ENCODE peak calls at places on chromosomes 11 and 22, in nine cellular contexts. M is testis, X is transverse colon, Z is kidney, S is aorta, I is fibroblast of lung, V is esophagus muscularis mucosa, K is heart right ventricle, H is coronary artery. E is an unnamed sample.

GRCh38 chr22:37254206-37254866 is 10.3 kb upstream of the RAC2 start:
- DNase-seq in S (peak), H (no peak), I (peak), X (no peak), V (no peak), K (no peak), Z (no peak), M (no peak), E (no peak)

GRCh38 chr22:45425531-45426265 is 12.2 kb downstream of the RIBC2 start:
- DNase-seq in H (peak), K (no peak), V (no peak), I (no peak), X (no peak), M (peak), Z (peak), S (peak), E (no peak)

GRCh38 chr11:16613401-16614381 is 124.8 kb upstream of the C11orf58 start:
- DNase-seq in H (peak), M (peak), Z (peak), V (no peak), K (peak), I (peak), S (peak), X (peak), E (peak)

GRCh38 chr11:107472966-107473365 is 15.3 kb upstream of the CWF19L2 start:
- DNase-seq in Z (no peak), I (no peak), X (no peak), S (no peak), H (no peak), M (no peak), K (no peak), V (no peak), E (no peak)

GRCh38 chr11:826836-827145 is 928 bp upstream of the CRACR2B start:
- DNase-seq in K (no peak), Z (no peak), S (no peak), H (no peak), V (no peak), M (no peak), X (no peak), I (no peak), E (no peak)

GRCh38 chr22:16777284-16777924 is 47.8 kb downstream of the XKR3 start:
- DNase-seq in Z (no peak), V (no peak), I (no peak), M (no peak), S (no peak), X (no peak), K (no peak), H (no peak), E (no peak)

GRCh38 chr11:57249384-57250319 is 12.6 kb upstream of the APLNR start:
- DNase-seq in V (no peak), I (peak), S (peak), Z (peak), M (peak), K (peak), X (peak), H (no peak), E (no peak)

GRCh38 chr11:44524751-44525171 is 40.7 kb upstream of the CD82 start:
- DNase-seq in K (no peak), H (no peak), M (no peak), I (no peak), S (peak), X (no peak), Z (no peak), V (no peak), E (no peak)

GRCh38 chr22:24996420-24996952 is 44.0 kb downstream of the KIAA1671 start:
- DNase-seq in K (no peak), I (peak), H (no peak), V (no peak), S (no peak), M (no peak), Z (no peak), X (peak), E (peak)

GRCh38 chr11:117720061-117720511 is 76.9 kb downstream of the DSCAML1 start:
- DNase-seq in X (no peak), I (no peak), V (no peak), H (no peak), S (no peak), M (no peak), K (no peak), Z (no peak), E (no peak)

GRCh38 chr11:120034176-120034575 is 103.7 kb downstream of the TRIM29 start:
- DNase-seq in Z (no peak), K (no peak), M (no peak), S (no peak), V (no peak), X (no peak), I (no peak), H (peak), E (no peak)

GRCh38 chr11:36509694-36510566 is at the start of gene TRAF6:
- DNase-seq in V (peak), I (peak), Z (peak), M (peak), K (peak), X (peak), H (peak), S (peak), E (peak)

GRCh38 chr11:107848345-107848744 is 10.2 kb downstream of the SLC35F2 start:
- DNase-seq in I (no peak), Z (no peak), S (no peak), X (no peak), M (no peak), H (no peak), V (no peak), K (no peak), E (no peak)

GRCh38 chr11:100151944-100152343 is 535.1 kb upstream of the ARHGAP42 start:
- DNase-seq in S (no peak), H (no peak), V (no peak), K (no peak), M (no peak), X (no peak), I (no peak), Z (peak), E (peak)

GRCh38 chr11:22711880-22712279 is 45.5 kb downstream of the GAS2 start:
- DNase-seq in K (no peak), V (no peak), S (no peak), M (no peak), X (peak), I (no peak), H (no peak), Z (no peak), E (no peak)
- H3K27ac ChIP-seq in K (no peak), V (no peak), S (no peak), M (no peak), X (no peak), I (no peak), H (no peak), Z (no peak), E (no peak)

GRCh38 chr11:46600162-46600561 is 6.3 kb upstream of the AMBRA1 start:
- DNase-seq in K (no peak), M (no peak), S (no peak), H (no peak), I (no peak), X (no peak), Z (no peak), V (no peak), E (no peak)
- H3K27ac ChIP-seq in K (peak), M (no peak), S (no peak), H (peak), I (no peak), X (peak), Z (no peak), V (peak), E (peak)

DNA sequence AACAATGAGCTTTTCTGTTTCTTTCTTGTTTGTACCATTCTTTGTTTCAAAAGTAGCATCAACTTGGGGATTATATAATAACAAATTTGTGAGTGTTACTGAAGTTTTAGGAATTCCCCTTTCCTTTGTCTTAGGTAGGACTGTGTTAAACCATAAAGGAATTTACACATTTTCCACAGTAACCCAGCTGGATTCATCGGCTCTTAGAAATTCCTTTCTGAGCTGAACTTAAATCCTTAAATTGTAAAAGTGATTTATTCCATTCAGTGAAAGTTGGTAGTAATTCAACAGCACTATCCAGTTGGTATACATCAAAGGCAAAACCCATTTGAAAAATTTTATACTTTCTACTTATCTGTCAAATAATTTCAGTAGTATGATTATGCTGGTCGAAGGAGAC is 11.8 kb downstream of the EMSY start:
- DNase-seq in H (no peak), V (no peak), M (no peak), I (no peak), X (no peak), Z (no peak), K (no peak), S (no peak), E (no peak)
- H3K27ac ChIP-seq in H (no peak), V (no peak), M (no peak), I (no peak), X (no peak), Z (no peak), K (no peak), S (no peak), E (no peak)

GRCh38 chr11:12160231-12160630 is 49.8 kb downstream of the MICAL2 start:
- DNase-seq in H (peak), M (peak), V (no peak), Z (no peak), K (no peak), I (no peak), X (no peak), S (no peak), E (no peak)

GRCh38 chr11:12161137-12161536 is 50.7 kb downstream of the MICAL2 start:
- DNase-seq in H (peak), S (no peak), M (peak), K (no peak), V (no peak), X (no peak), Z (no peak), I (no peak), E (no peak)

GRCh38 chr11:12161603-12162350 is 51.4 kb downstream of the MICAL2 start:
- DNase-seq in S (no peak), I (no peak), H (peak), X (no peak), M (no peak), Z (no peak), V (no peak), K (no peak), E (no peak)

GRCh38 chr11:12159351-12160099 is 49.1 kb downstream of the MICAL2 start:
- DNase-seq in V (no peak), X (no peak), H (peak), Z (no peak), I (peak), M (peak), K (no peak), S (no peak), E (peak)

GRCh38 chr11:12160680-12161079 is 50.3 kb downstream of the MICAL2 start:
- DNase-seq in V (no peak), I (no peak), X (no peak), Z (peak), H (peak), K (no peak), M (peak), S (peak), E (no peak)
- H3K27ac ChIP-seq in V (peak), I (peak), X (peak), Z (peak), H (peak), K (peak), M (peak), S (peak), E (peak)

DNA sequence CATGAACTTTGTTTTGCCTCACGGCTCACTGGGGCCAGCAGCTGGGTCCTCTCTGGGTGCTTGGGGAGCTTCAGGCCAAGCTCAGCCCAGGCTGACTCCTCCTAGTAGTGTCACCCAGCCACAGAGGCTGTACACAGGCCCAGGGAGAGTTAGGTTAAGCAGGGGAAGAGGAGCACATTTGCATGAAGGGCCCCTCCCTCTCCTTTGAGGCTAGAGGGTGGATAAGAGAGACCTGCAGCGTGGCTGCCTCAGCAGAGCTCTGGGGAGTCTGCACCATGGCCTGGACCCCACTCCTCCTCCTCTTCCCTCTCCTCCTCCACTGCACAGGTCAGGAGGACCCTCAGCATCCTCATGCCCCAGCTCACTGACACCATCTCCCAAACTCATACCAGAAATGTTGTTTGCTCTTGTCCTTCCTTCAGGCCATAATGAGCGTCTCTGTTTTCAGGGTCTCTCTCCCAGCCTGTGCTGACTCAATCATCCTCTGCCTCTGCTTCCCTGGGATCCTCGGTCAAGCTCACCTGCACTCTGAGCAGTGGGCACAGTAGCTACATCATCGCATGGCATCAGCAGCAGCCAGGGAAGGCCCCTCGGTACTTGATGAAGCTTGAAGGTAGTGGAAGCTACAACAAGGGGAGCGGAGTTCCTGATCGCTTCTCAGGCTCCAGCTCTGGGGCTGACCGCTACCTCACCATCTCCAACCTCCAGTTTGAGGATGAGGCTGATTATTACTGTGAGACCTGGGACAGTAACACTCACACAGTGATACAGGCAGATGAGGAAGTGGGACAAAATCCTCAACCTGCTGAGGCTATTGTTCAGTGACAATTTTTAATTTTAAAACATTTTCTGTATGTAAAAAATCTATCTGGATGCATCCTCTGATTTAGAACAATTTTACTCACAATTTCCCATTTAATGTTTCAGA is 82.4 kb upstream of the VPREB1 start:
- DNase-seq in K (no peak), S (no peak), H (no peak), Z (no peak), V (peak), X (peak), I (no peak), M (no peak), E (no peak)
- H3K27ac ChIP-seq in K (no peak), S (no peak), H (no peak), Z (no peak), V (no peak), X (no peak), I (no peak), M (no peak), E (no peak)

GRCh38 chr11:66889974-66890373 is 33.1 kb downstream of the LRFN4 start:
- DNase-seq in M (no peak), K (no peak), V (no peak), S (no peak), X (no peak), I (peak), Z (no peak), H (no peak), E (no peak)
- H3K27ac ChIP-seq in M (no peak), K (no peak), V (no peak), S (no peak), X (no peak), I (no peak), Z (no peak), H (no peak), E (peak)

GRCh38 chr11:61358566-61358965 is 3.1 kb downstream of the CYB561A3 start:
- DNase-seq in M (no peak), K (no peak), X (no peak), V (no peak), Z (no peak), H (no peak), S (no peak), I (no peak), E (no peak)

GRCh38 chr11:61356701-61357100 is 5.0 kb downstream of the CYB561A3 start:
- DNase-seq in X (no peak), H (no peak), I (no peak), K (no peak), Z (no peak), V (no peak), S (no peak), M (no peak), E (no peak)

GRCh38 chr11:61357894-61358239 is 3.8 kb downstream of the CYB561A3 start:
- DNase-seq in V (no peak), X (no peak), S (no peak), Z (no peak), I (no peak), M (no peak), H (no peak), K (no peak), E (no peak)

GRCh38 chr11:61359541-61359940 is 2.1 kb downstream of the CYB561A3 start:
- DNase-seq in S (no peak), M (no peak), V (no peak), Z (no peak), H (no peak), I (no peak), K (no peak), X (peak), E (no peak)

GRCh38 chr11:61357233-61357893 is 4.3 kb downstream of the CYB561A3 start:
- DNase-seq in Z (no peak), M (no peak), K (no peak), I (no peak), X (no peak), S (no peak), V (no peak), H (no peak), E (no peak)
- H3K27ac ChIP-seq in Z (no peak), M (no peak), K (no peak), I (no peak), X (peak), S (no peak), V (no peak), H (peak), E (no peak)

GRCh38 chr11:71502026-71502425 is 25.0 kb upstream of the KRTAP5-7 start:
- DNase-seq in K (no peak), I (no peak), H (no peak), S (peak), Z (no peak), X (no peak), M (no peak), V (no peak), E (no peak)

GRCh38 chr11:71505001-71505400 is 22.1 kb upstream of the KRTAP5-7 start:
- DNase-seq in I (no peak), H (no peak), K (no peak), V (no peak), M (no peak), S (no peak), Z (no peak), X (no peak), E (no peak)

GRCh38 chr11:71505781-71506180 is 21.3 kb upstream of the KRTAP5-7 start:
- DNase-seq in H (no peak), M (no peak), K (no peak), S (peak), V (no peak), Z (no peak), I (no peak), X (no peak), E (no peak)

GRCh38 chr11:71502871-71503435 is 24.1 kb upstream of the KRTAP5-7 start:
- DNase-seq in X (no peak), Z (no peak), K (no peak), I (no peak), M (no peak), V (no peak), S (peak), H (no peak), E (no peak)

DNA sequence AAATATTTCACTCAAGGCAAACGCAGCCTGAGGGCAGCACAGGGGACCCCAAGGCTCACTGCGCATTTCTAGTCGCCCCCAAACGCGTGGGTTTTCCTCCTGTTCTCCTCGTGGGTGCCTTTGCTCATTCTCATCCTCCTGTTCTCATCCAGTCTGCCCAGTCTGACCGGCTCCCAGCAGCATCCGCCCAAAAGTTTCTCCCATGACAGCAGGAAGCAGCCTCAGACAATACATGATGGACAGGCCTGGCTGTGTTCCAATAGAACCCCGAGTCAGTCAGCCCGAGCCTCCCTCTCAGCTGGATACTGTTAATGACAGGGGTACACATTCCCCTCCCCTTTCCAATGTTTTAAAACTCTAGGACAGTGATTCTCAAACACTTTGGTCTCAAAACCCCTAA is 22.5 kb upstream of the KRTAP5-7 start:
- DNase-seq in I (no peak), Z (no peak), K (no peak), X (no peak), S (no peak), H (no peak), V (no peak), M (no peak), E (no peak)
- H3K27ac ChIP-seq in I (no peak), Z (no peak), K (no peak), X (no peak), S (no peak), H (no peak), V (no peak), M (no peak), E (no peak)